ENCODE peak calls at places on chromosomes 12 and 14, in nine cellular contexts. Q is CD4-positive, alpha-beta memory T cell; V is heart left ventricle; B is ascending aorta; N is CD4-positive, CD25-positive, alpha-beta regulatory T cell; D is small intestine; R is cardiac muscle cell; I is effector memory CD4-positive, alpha-beta T cell; S is psoas muscle. F is an unnamed sample.

GRCh38 chr14:52119030-52119429 is 50.2 kb upstream of the NID2 start:
- DNase-seq in N (no peak), S (no peak), D (no peak), B (no peak), I (no peak), Q (no peak), R (no peak), V (no peak), F (no peak)

GRCh38 chr12:1474059-1474537 is 120.3 kb downstream of the FBXL14 start:
- DNase-seq in Q (no peak), V (no peak), R (peak; percentile 26), B (no peak), I (no peak), D (no peak), N (no peak), S (no peak), F (no peak)

GRCh38 chr12:103495158-103495782 is 498 bp downstream of the C12orf42 start:
- DNase-seq in R (peak; percentile 50), N (peak; percentile 71), I (no peak), D (no peak), B (no peak), Q (peak; percentile 53), V (no peak), S (peak; percentile 51), F (peak; percentile 82)

GRCh38 chr12:110545812-110546211 is 37.3 kb downstream of the PPTC7 start:
- DNase-seq in B (no peak), N (no peak), Q (no peak), R (no peak), I (no peak), D (no peak), S (no peak), V (no peak), F (no peak)

GRCh38 chr12:117836476-117836875 is 132.3 kb downstream of the KSR2 start:
- DNase-seq in R (no peak), N (no peak), D (no peak), S (no peak), Q (no peak), B (no peak), I (no peak), V (no peak), F (no peak)

GRCh38 chr12:8581098-8581784 is 31.4 kb downstream of the AICDA start:
- DNase-seq in V (no peak), N (no peak), D (no peak), S (no peak), Q (no peak), R (no peak), I (no peak), B (no peak), F (no peak)

GRCh38 chr12:111435661-111436201 is 30.0 kb downstream of the SH2B3 start:
- DNase-seq in S (no peak), B (no peak), Q (no peak), N (no peak), D (no peak), V (no peak), R (no peak), I (no peak), F (no peak)

GRCh38 chr14:78278464-78278863 is 108.3 kb downstream of the NRXN3 start:
- DNase-seq in R (no peak), N (no peak), Q (no peak), B (no peak), D (no peak), S (no peak), V (no peak), I (no peak), F (no peak)

GRCh38 chr12:113980537-113981337 is 14.6 kb upstream of the RBM19 start:
- DNase-seq in B (no peak), Q (no peak), D (peak; percentile 66), V (peak; percentile 34), I (no peak), S (no peak), N (no peak), R (peak; percentile 84), F (no peak)

GRCh38 chr12:124607681-124608425 is 40.4 kb upstream of the NCOR2 start:
- DNase-seq in R (no peak), S (no peak), D (no peak), Q (no peak), B (no peak), N (no peak), V (no peak), I (no peak), F (no peak)

GRCh38 chr12:52125499-52125900 is 46.0 kb downstream of the SMIM41 start:
- DNase-seq in N (no peak), B (no peak), Q (no peak), I (no peak), D (no peak), S (no peak), V (no peak), R (no peak), F (no peak)

GRCh38 chr12:110316861-110317260 is 35.8 kb downstream of the ATP2A2 start:
- DNase-seq in Q (no peak), B (no peak), R (no peak), S (no peak), V (no peak), I (no peak), N (no peak), D (no peak), F (peak; percentile 15)

GRCh38 chr12:47084172-47084571 is 4.4 kb upstream of the AMIGO2 start:
- DNase-seq in Q (no peak), D (no peak), I (no peak), V (no peak), S (no peak), B (no peak), R (no peak), N (no peak), F (no peak)

GRCh38 chr12:107684029-107684790 is 1.4 kb upstream of the PWP1 start:
- DNase-seq in N (no peak), R (no peak), B (no peak), Q (no peak), D (no peak), V (no peak), S (no peak), I (no peak), F (no peak)

GRCh38 chr14:48704639-48705038 is 881.5 kb downstream of the RPS29 start:
- DNase-seq in S (no peak), I (no peak), D (no peak), V (no peak), R (no peak), B (no peak), Q (no peak), N (no peak), F (no peak)

GRCh38 chr14:72558721-72559120 is 335.2 kb downstream of the DPF3 start:
- DNase-seq in B (no peak), D (no peak), I (no peak), R (no peak), Q (no peak), V (no peak), N (no peak), S (peak; percentile 67), F (no peak)

GRCh38 chr12:118299791-118300460 is 72.8 kb downstream of the TAOK3 start:
- DNase-seq in Q (no peak), R (no peak), V (no peak), N (peak; percentile 5), D (no peak), B (no peak), S (no peak), I (no peak), F (no peak)

GRCh38 chr12:95766356-95767019 is 24.1 kb downstream of the NTN4 start:
- DNase-seq in D (no peak), B (no peak), Q (no peak), N (no peak), S (no peak), V (no peak), R (no peak), I (no peak), F (no peak)

GRCh38 chr14:85057266-85057665 is 472.7 kb upstream of the FLRT2 start:
- DNase-seq in D (no peak), Q (no peak), I (no peak), B (no peak), S (no peak), N (no peak), R (no peak), V (no peak), F (no peak)

GRCh38 chr14:81234268-81234667 is 13.5 kb upstream of the GTF2A1 start:
- DNase-seq in I (no peak), B (no peak), N (no peak), V (no peak), S (no peak), D (no peak), R (peak; percentile 48), Q (no peak), F (no peak)

GRCh38 chr14:56816575-56817391 is 6.5 kb upstream of the OTX2 start:
- DNase-seq in V (no peak), R (peak; percentile 59), N (no peak), I (no peak), Q (no peak), D (no peak), S (no peak), B (no peak), F (no peak)
- H3K36me3 ChIP-seq in V (no peaks in the 10 kb centered on the region), R (no peaks in the 10 kb centered on the region), N (no peaks in the 10 kb centered on the region), I (no peaks in the 10 kb centered on the region), Q (no peaks in the 10 kb centered on the region), D (no peaks in the 10 kb centered on the region), S (no peaks in the 10 kb centered on the region), B (no peaks in the 10 kb centered on the region), F (no peaks in the 10 kb centered on the region)

GRCh38 chr14:35534884-35535793 is 1.2 kb downstream of the INSM2 start:
- DNase-seq in V (peak; percentile 68), R (peak; percentile 87), N (peak; percentile 68), I (peak; percentile 6), S (peak; percentile 76), D (peak; percentile 47), B (no peak), Q (peak; percentile 73), F (peak; percentile 74)
- H3K27me3 ChIP-seq in V (peaks cover 59% of the 10 kb centered on the region), R (peaks cover 75% of the 10 kb centered on the region), N (peaks cover 33% of the 10 kb centered on the region), I (peaks cover 33% of the 10 kb centered on the region), S (peaks cover 6% of the 10 kb centered on the region), D (peaks cover 2% of the 10 kb centered on the region), B (peaks cover 25% of the 10 kb centered on the region), Q (peaks cover 21% of the 10 kb centered on the region), F (no peaks in the 10 kb centered on the region)

GRCh38 chr14:101859916-101860315 is 98.4 kb downstream of the PPP2R5C start:
- DNase-seq in R (no peak), N (no peak), D (no peak), S (no peak), V (no peak), I (no peak), Q (no peak), B (no peak), F (no peak)
- H3K36me3 ChIP-seq in R (no peaks in the 10 kb centered on the region), N (peaks cover 82% of the 10 kb centered on the region), D (peaks cover 6% of the 10 kb centered on the region), S (no peaks in the 10 kb centered on the region), V (no peaks in the 10 kb centered on the region), I (peaks cover 51% of the 10 kb centered on the region), Q (peaks cover 60% of the 10 kb centered on the region), B (peaks cover 21% of the 10 kb centered on the region), F (peaks cover 3% of the 10 kb centered on the region)

DNA sequence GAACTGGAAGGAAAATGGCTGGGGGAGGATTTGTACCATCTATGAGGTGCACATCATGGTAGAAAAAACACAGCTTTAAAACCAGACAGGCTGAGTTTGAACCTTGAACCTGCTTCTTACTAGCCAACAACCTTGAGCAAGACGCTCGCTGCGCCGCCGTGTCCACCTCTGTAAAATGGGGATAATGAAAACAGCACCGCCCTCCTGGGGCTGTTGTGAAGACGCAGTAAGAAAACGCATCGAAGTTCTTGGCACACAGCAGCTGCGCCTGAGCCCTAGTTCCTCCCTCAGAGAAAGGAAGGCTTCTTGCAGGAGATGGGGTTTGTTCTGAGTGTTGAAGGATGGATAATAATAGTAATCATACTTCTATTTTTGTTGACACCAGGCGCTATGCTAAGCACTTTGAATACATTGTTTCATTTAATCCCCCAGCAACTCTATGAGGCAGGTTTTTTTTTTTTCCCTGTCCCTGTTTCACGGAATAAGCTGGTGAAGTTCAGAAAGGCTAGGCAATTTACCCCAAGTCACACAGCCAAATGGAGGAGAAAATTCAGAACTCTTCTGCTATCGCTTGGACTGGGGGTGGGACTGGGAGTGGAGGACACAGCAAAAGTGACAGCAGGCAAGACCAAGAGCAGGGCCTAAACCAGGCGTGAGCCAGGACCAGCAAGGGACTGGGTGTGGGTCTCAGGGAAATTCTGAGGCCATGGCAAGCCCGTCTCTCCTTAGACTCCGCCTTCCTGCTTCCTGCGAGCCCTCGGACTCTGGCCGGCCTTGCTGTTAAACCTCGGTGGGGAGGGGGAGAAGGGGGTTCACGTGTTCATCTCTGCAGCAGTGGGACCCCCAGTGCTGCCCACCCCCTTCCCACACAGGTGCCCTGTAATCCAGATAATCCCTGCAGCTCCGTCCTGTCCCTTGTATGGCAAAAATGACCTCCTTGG is 97.5 kb downstream of the LRRC74A start:
- DNase-seq in B (no peak), V (no peak), R (no peak), S (no peak), I (no peak), N (no peak), D (no peak), Q (no peak), F (no peak)
- H3K27me3 ChIP-seq in B (no peaks in the 10 kb centered on the region), V (no peaks in the 10 kb centered on the region), R (no peaks in the 10 kb centered on the region), S (no peaks in the 10 kb centered on the region), I (no peaks in the 10 kb centered on the region), N (no peaks in the 10 kb centered on the region), D (no peaks in the 10 kb centered on the region), Q (no peaks in the 10 kb centered on the region), F (no peaks in the 10 kb centered on the region)